ENCODE peak calls at places on chromosomes 12 and 14, in seven cellular contexts. K is GM12892, B is tibial nerve, T is stomach, E is A549, X is lower leg skin, I is GM12891. Y is an unnamed sample.

GRCh38 chr14:75982724-75983358 is 1.0 kb upstream of the TGFB3 start:
- DNase-seq in K (no peak), B (peak; percentile 27), T (no peak), E (peak; percentile 74), X (peak; percentile 23), I (no peak), Y (peak; percentile 87)

GRCh38 chr12:62659457-62660295 is 193.1 kb downstream of the MON2 start:
- DNase-seq in K (no peak), B (no peak), T (no peak), E (no peak), X (no peak), I (no peak), Y (no peak)

GRCh38 chr14:76716285-76716684 is 45.0 kb upstream of the VASH1 start:
- DNase-seq in K (no peak), B (no peak), T (no peak), E (no peak), X (no peak), I (no peak), Y (no peak)

GRCh38 chr14:21467620-21468019 is 9.1 kb downstream of the RAB2B start:
- DNase-seq in K (no peak), B (no peak), T (no peak), E (no peak), X (no peak), I (no peak), Y (no peak)

GRCh38 chr12:68915055-68915454 is 17.9 kb downstream of the CPM start:
- DNase-seq in K (no peak), B (no peak), T (no peak), E (no peak), X (no peak), I (no peak), Y (no peak)

GRCh38 chr14:88904864-88905263 is 80.4 kb downstream of the TTC8 start:
- DNase-seq in K (no peak), B (no peak), T (no peak), E (no peak), X (no peak), I (no peak), Y (no peak)

GRCh38 chr12:76226397-76226796 is 121.8 kb downstream of the BBS10 start:
- DNase-seq in K (no peak), B (no peak), T (no peak), E (no peak), X (no peak), I (no peak), Y (no peak)

GRCh38 chr12:14373202-14373601 is 7.7 kb downstream of the ATF7IP start:
- DNase-seq in K (no peak), B (no peak), T (no peak), E (no peak), X (no peak), I (no peak), Y (no peak)

GRCh38 chr14:29528889-29529288 is 398.8 kb downstream of the PRKD1 start:
- DNase-seq in K (no peak), B (no peak), T (no peak), E (no peak), X (no peak), I (no peak), Y (no peak)

GRCh38 chr14:45070215-45070614 is 13.7 kb upstream of the PRPF39 start:
- DNase-seq in K (no peak), B (no peak), T (no peak), E (no peak), X (no peak), I (no peak), Y (no peak)

GRCh38 chr14:85867450-85867849 is 337.5 kb downstream of the FLRT2 start:
- DNase-seq in K (no peak), B (no peak), T (no peak), E (peak; percentile 3), X (no peak), I (no peak), Y (no peak)

GRCh38 chr14:21191809-21192446 is 36.1 kb upstream of the OR5AU1 start:
- DNase-seq in K (peak; percentile 48), B (peak; percentile 45), T (peak; percentile 79), E (peak; percentile 30), X (peak; percentile 42), I (peak; percentile 56), Y (peak; percentile 43)

GRCh38 chr12:49706351-49707126 is 666 bp downstream of the FMNL3 start:
- DNase-seq in K (no peak), B (peak; percentile 21), T (peak; percentile 26), E (no peak), X (peak; percentile 15), I (no peak), Y (peak; percentile 41)

GRCh38 chr14:32470161-32470705 is 141.1 kb downstream of the AKAP6 start:
- DNase-seq in K (no peak), B (no peak), T (no peak), E (no peak), X (no peak), I (no peak), Y (no peak)

GRCh38 chr14:88327497-88327896 is 4.4 kb upstream of the KCNK10 start:
- DNase-seq in K (no peak), B (no peak), T (no peak), E (no peak), X (no peak), I (no peak), Y (no peak)

GRCh38 chr12:95304673-95305198 is 87.1 kb downstream of the VEZT start:
- DNase-seq in K (no peak), B (no peak), T (no peak), E (no peak), X (no peak), I (no peak), Y (no peak)

DNA sequence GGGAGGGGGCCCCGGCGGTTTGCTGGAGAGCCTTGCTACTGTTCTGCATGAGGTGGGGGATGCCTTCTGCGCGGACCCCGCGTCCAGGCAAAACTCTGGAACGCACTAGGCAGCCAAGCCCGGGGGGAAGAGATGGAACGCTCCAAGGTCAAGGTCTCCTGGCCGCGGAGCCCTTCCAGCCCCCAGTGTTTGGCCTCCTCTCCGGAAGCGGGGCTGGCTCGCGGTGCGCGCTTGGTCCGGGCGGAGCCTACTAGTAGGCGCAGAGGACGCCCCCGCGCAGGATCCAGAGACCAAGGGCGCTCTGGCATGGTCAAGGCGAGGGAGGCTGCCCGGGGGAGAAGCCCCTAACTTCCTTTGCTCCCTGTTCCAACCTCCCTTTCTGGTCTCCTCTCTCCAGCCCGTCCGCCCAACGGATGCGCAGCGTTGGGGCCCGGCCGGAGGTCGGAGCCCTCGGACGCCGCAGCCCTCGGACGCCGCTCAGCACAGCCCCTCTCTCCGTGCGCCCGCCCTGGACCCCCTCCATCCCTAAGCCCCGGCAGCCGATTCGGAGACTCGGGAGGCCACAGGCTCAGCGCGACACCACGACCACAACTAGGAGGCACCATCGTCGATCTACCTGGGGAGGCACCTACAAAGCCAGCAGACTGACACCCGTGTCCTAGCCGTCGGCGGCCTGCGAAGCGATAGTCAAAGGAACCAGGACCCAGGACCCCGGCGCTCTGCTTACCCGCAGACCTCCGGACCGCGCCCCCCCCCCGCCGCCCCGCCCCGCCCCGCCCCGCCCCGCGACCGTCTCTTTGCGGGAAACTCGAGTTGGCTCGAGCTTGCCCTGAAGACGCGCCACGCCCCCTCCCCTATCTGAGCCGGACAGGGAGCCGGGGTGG is 587 bp upstream of the KCNK13 start:
- DNase-seq in K (peak; percentile 41), B (no peak), T (no peak), E (no peak), X (no peak), I (no peak), Y (no peak)
- TF ChIP-seq POLR2A in K (no peak), B (no peak), T (no peak), E (no peak), X (no peak), I (no peak), Y (no peak)

GRCh38 chr14:99969673-99970322 is 95.4 kb upstream of the EVL start:
- DNase-seq in K (no peak), B (no peak), T (no peak), E (no peak), X (no peak), I (no peak), Y (no peak)

GRCh38 chr14:99971929-99972747 is 93.1 kb upstream of the EVL start:
- DNase-seq in K (no peak), B (no peak), T (no peak), E (peak; percentile 43), X (no peak), I (no peak), Y (no peak)

GRCh38 chr14:99972748-99973466 is 92.3 kb upstream of the EVL start:
- DNase-seq in K (no peak), B (no peak), T (no peak), E (no peak), X (no peak), I (no peak), Y (no peak)

GRCh38 chr14:99968931-99969330 is 96.3 kb upstream of the EVL start:
- DNase-seq in K (no peak), B (no peak), T (no peak), E (no peak), X (no peak), I (no peak), Y (no peak)

DNA sequence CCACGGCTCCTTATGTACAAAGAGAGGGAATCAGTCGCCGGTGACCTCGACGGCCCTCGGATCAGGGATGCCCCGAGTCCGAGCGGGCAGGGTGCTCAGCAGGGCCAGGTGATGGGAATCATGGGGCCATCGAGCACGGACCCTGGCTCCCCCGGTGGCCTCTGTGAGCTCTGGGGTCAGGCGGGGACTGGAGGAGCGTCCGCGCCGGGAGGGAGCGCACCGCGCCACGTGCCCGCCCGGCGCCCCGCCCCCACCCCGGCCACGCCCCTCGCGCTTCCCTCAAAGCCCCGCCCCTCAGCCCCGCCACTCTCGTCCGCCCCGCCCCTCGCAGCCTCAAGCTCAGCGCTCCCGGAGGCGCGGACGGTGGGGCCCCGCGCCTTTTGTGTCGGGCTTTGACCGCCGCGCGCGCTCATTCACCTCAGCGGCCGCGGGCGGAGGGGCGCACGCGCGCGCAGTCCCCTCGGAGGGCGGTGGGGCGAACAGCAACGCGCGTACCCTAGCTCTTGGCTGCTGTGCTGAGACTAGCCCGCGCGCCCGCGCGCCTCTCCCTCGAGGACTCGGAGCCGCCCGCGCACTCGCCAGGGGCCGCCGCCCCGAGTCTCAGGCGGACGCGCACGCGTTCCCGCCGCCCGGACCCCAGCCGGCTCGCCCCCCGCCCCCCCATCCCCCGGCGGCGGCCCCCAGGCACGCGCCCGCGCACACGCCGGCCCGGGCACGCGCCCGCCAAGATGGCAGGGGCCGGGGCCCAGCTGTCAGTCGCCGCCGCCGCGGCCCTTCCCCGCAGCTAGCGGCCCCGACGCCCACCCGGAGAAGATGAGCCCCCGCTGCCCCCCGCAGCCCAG is 93.9 kb upstream of the EVL start:
- DNase-seq in K (peak; percentile 81), B (peak; percentile 75), T (peak; percentile 86), E (peak; percentile 76), X (no peak), I (peak; percentile 86), Y (peak; percentile 86)
- TF ChIP-seq POLR2A in K (peak; percentile 58), B (no peak), T (no peak), E (peak; percentile 32), X (no peak), I (no peak), Y (peak; percentile 53)

GRCh38 chr12:109053382-109054123 is 1.2 kb downstream of the USP30 start:
- DNase-seq in K (no peak), B (no peak), T (no peak), E (no peak), X (no peak), I (peak; percentile 25), Y (no peak)
- TF ChIP-seq POLR2A in K (no peak), B (no peak), T (no peak), E (no peak), X (no peak), I (no peak), Y (no peak)

DNA sequence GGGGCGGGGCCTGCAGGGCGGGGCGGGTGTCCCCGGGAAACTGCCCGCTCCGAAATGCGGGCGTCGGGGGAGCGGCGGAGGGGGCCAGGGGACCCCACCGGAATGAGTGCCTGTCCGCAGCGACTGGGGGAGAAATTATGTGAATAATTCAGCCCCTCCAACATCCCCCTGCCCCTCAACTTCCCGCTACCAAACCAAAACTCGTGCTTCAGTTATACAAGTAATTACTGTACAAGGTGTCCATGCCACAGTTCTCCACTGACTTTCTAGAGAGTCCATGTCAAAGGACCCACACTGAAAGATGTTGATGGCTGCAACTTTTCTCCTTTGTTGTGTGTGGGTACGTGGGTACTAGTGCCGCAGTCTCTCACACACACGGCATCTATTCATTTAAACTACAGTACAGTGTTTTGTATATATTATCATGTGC is 407 bp upstream of the CDK17 start:
- DNase-seq in K (no peak), B (no peak), T (no peak), E (no peak), X (no peak), I (no peak), Y (no peak)
- TF ChIP-seq POLR2A in K (no peak), B (no peak), T (no peak), E (peak; percentile 0), X (no peak), I (no peak), Y (peak; percentile 2)